ENCODE peak calls at places on chromosomes 12 and 14, in eight cellular contexts. L is A549, D is lower leg skin, P is K562, V is heart left ventricle, C is prostate gland, W is stomach, S is esophagus squamous epithelium. I is an unnamed sample.

GRCh38 chr12:67068204-67068731 is 200.9 kb upstream of the CAND1 start:
- DNase-seq in L (peak), D (no peak), P (no peak), V (no peak), C (no peak), W (no peak), S (no peak), I (no peak)

GRCh38 chr12:69102856-69103255 is 136.5 kb upstream of the CPSF6 start:
- DNase-seq in L (no peak), D (peak), P (no peak), V (no peak), C (no peak), W (no peak), S (no peak), I (no peak)

GRCh38 chr12:102568151-102568815 is 87.9 kb upstream of the IGF1 start:
- DNase-seq in L (no peak), D (no peak), P (no peak), V (no peak), C (no peak), W (no peak), S (no peak), I (no peak)

GRCh38 chr14:62819931-62820330 is 225.3 kb downstream of the KCNH5 start:
- DNase-seq in L (no peak), D (no peak), P (no peak), V (no peak), C (no peak), W (no peak), S (no peak), I (no peak)

GRCh38 chr14:74888164-74889158 is 6.7 kb downstream of the DLST start:
- DNase-seq in L (peak), D (no peak), P (peak), V (no peak), C (no peak), W (no peak), S (no peak), I (no peak)

GRCh38 chr14:101110729-101111619 is 207.5 kb upstream of the RTL1 start:
- DNase-seq in L (peak), D (peak), P (no peak), V (no peak), C (no peak), W (peak), S (no peak), I (peak)

GRCh38 chr12:94867066-94867855 is 136.2 kb downstream of the NDUFA12 start:
- DNase-seq in L (no peak), D (no peak), P (no peak), V (no peak), C (no peak), W (no peak), S (no peak), I (no peak)

GRCh38 chr14:102578821-102579220 is 13.6 kb upstream of the RCOR1 start:
- DNase-seq in L (no peak), D (no peak), P (no peak), V (no peak), C (no peak), W (no peak), S (no peak), I (no peak)

GRCh38 chr14:104894331-104895206 is 29.5 kb downstream of the CEP170B start:
- DNase-seq in L (no peak), D (no peak), P (no peak), V (peak), C (no peak), W (peak), S (no peak), I (no peak)

GRCh38 chr12:107929436-107929835 is 154.9 kb downstream of the ASCL4 start:
- DNase-seq in L (peak), D (no peak), P (peak), V (no peak), C (no peak), W (no peak), S (no peak), I (peak)

GRCh38 chr12:112406519-112407488 is 2.6 kb downstream of the RPL6 start:
- DNase-seq in L (no peak), D (no peak), P (no peak), V (no peak), C (no peak), W (no peak), S (no peak), I (no peak)
- H3K4me3 ChIP-seq in L (peak), D (no peak), P (peak), V (no peak), C (no peak), W (peak), S (peak), I (no peak)

GRCh38 chr14:22489957-22490950 is 98.8 kb downstream of the DAD1 start:
- DNase-seq in L (no peak), D (no peak), P (no peak), V (no peak), C (no peak), W (no peak), S (no peak), I (no peak)

GRCh38 chr14:22493143-22493542 is 95.9 kb downstream of the DAD1 start:
- DNase-seq in L (no peak), D (no peak), P (no peak), V (no peak), C (no peak), W (no peak), S (no peak), I (no peak)

GRCh38 chr14:22492601-22493000 is 96.4 kb downstream of the DAD1 start:
- DNase-seq in L (no peak), D (no peak), P (no peak), V (no peak), C (no peak), W (no peak), S (no peak), I (peak)

GRCh38 chr14:22493753-22494152 is 95.3 kb downstream of the DAD1 start:
- DNase-seq in L (no peak), D (no peak), P (no peak), V (peak), C (no peak), W (no peak), S (no peak), I (no peak)

DNA sequence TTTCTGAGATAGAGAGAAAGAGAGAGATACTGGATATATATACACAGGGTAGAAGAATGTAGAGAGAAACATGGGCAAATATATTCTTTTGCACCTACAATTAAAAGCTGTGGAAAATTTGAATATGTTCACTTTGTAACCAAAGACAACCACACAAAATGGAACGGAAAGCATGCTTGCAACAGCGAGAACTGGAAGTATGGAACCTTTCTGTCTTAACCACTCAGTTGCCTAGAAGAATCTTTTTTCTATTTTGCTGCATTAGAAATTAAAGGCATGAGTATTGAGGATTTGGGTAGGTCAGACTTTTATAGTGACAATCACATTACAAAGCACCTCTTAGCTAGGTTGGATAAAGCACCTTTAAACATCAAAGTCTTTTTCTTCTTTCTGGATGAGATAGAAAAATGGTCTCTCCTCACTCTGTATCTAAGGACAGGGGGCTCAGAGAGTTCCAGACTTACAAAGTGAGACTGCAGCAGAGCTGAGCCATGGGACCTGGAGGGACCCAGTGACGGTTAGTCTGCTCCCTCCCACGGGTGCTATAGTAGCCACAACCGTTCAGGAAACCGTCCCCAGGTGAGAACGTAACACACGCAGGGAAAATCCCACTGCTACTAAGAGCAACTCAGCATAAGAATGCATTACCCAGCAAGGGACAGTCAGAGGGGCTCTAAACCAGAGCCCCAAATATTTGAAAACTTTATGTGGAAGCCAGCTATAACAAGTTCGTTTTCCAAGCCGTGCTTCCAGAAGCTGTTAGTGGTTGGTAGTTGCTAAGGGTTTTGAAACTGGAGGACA is 97.1 kb downstream of the DAD1 start:
- DNase-seq in L (no peak), D (no peak), P (no peak), V (no peak), C (no peak), W (no peak), S (no peak), I (no peak)
- TF ChIP-seq POLR2A in L (no peak), D (no peak), P (no peak), V (no peak), C (no peak), W (no peak), S (no peak), I (no peak)

GRCh38 chr12:32501835-32502333 is 102.5 kb downstream of the FGD4 start:
- DNase-seq in L (no peak), D (peak), P (no peak), V (no peak), C (no peak), W (peak), S (no peak), I (peak)
- H3K4me3 ChIP-seq in L (no peak), D (no peak), P (no peak), V (peak), C (no peak), W (peak), S (peak), I (peak)

GRCh38 chr12:70796989-70797388 is 123.5 kb downstream of the PTPRR start:
- DNase-seq in L (no peak), D (no peak), P (no peak), V (no peak), C (no peak), W (no peak), S (no peak), I (no peak)
- TF ChIP-seq POLR2A in L (no peak), D (no peak), P (no peak), V (no peak), C (no peak), W (no peak), S (no peak), I (no peak)

GRCh38 chr12:53752651-53753050 is 872 bp upstream of the CISTR start:
- DNase-seq in L (no peak), D (no peak), P (no peak), V (no peak), C (no peak), W (no peak), S (no peak), I (no peak)
- H3K4me3 ChIP-seq in L (no peak), D (no peak), P (no peak), V (no peak), C (no peak), W (no peak), S (no peak), I (no peak)

DNA sequence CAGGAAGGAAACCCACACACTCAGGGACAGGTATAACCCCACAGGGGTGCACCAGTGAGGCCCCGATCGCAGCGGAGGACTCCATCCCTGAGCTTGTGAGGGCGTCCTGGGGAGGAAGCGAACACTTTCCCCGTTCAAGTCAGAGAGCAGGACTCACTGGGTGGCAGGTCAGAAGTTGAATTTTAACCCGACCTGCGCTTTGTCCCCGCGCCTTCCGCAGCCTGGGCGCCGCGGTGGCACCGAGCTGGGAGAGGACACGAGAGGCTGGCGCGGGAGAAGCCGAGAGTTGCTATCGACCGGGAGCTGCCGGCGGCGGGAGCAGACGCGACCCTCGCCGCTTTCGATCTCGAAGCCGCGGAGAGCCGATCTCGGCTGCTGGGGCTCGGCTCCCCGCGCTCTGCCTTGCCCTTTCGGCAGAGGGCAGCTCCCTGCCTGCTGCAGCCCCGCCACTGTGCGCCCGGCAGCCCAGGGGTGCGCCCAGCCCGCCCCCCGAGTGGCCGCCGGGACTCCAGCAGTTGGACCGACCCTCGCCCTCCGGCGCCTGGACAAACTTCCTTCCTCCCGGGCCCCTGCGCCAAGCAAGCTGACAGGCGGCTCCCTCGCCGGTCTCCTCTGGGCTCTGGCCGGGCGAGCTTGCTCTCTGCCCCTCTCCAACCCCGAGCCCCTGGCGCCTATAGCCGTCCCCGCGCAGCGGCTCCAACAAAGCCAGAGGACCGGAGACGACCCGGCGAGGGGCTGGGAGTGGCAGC is 918 bp downstream of the LIN7A start:
- DNase-seq in L (peak), D (no peak), P (no peak), V (peak), C (peak), W (peak), S (no peak), I (peak)
- TF ChIP-seq POLR2A in L (no peak), D (no peak), P (no peak), V (no peak), C (no peak), W (no peak), S (no peak), I (no peak)

GRCh38 chr12:6430990-6431353 is 13.8 kb upstream of the CD27 start:
- DNase-seq in L (no peak), D (no peak), P (no peak), V (no peak), C (no peak), W (peak), S (no peak), I (no peak)
- H3K4me3 ChIP-seq in L (no peak), D (no peak), P (peak), V (peak), C (peak), W (no peak), S (peak), I (no peak)

DNA sequence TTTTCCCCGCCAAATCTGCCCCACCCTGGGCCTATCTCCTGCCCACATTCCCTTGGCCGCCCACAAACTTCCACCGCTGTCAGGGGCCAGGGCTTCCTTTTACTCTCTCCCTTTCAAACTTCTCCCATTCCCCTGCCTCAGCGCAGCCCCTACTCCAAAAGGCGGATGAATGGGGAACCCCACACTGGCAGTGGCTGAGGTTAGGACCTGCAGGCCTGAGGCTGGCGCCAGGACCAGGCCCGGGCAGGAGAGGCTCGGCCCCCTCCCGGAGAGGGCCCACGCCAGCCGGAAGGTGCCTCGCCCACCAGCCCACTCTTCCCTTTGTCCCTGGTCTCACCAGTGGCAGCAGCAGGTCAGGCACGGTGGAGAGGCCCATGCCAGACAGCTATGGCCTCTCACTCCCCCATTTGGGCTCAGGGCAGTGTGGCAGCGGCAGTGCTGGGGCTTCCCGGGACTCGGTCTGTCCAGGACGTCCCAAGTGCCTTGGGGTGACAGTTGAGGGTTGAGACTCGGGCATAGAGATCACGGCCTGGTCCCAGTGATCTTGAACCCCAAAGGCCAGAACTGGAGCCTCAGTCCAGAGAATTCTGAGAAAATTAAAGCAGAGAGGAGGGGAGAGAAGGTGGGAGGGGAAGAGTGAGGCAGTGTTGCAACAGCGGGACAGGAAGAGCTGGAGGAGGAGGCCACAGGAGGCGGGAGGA is at the start of gene TNFRSF1A:
- DNase-seq in L (peak), D (peak), P (peak), V (peak), C (peak), W (peak), S (no peak), I (peak)
- TF ChIP-seq POLR2A in L (peak), D (no peak), P (peak), V (peak), C (peak), W (peak), S (no peak), I (no peak)

GRCh38 chr12:48000878-48001321 is 3.4 kb downstream of the COL2A1 start:
- DNase-seq in L (peak), D (peak), P (no peak), V (peak), C (no peak), W (no peak), S (no peak), I (no peak)

GRCh38 chr12:47997321-47997720 is 7.0 kb downstream of the COL2A1 start:
- DNase-seq in L (no peak), D (no peak), P (no peak), V (no peak), C (no peak), W (peak), S (no peak), I (no peak)

GRCh38 chr12:48001426-48002178 is 2.7 kb downstream of the COL2A1 start:
- DNase-seq in L (no peak), D (no peak), P (peak), V (peak), C (no peak), W (peak), S (no peak), I (no peak)

GRCh38 chr12:48002179-48002601 is 2.1 kb downstream of the COL2A1 start:
- DNase-seq in L (no peak), D (no peak), P (no peak), V (no peak), C (no peak), W (no peak), S (no peak), I (no peak)

GRCh38 chr12:47999816-48000215 is 4.5 kb downstream of the COL2A1 start:
- DNase-seq in L (no peak), D (no peak), P (no peak), V (no peak), C (no peak), W (no peak), S (no peak), I (no peak)
- H3K4me3 ChIP-seq in L (no peak), D (no peak), P (no peak), V (no peak), C (no peak), W (no peak), S (no peak), I (no peak)

GRCh38 chr14:51981218-51981854 is 8.0 kb upstream of the RTRAF start:
- DNase-seq in L (no peak), D (no peak), P (no peak), V (no peak), C (no peak), W (no peak), S (no peak), I (no peak)
- TF ChIP-seq POLR2A in L (no peak), D (no peak), P (no peak), V (no peak), C (no peak), W (no peak), S (no peak), I (no peak)